ENCODE peak calls at places on chromosomes 5 and 9, in five cellular contexts. C is uterus, B is heart right ventricle, Y is left ventricle myocardium inferior, F is BE2C. S is an unnamed sample.

GRCh38 chr9:112711050-112711689 is 6.7 kb downstream of the INIP start:
- DNase-seq in C (no peak), B (no peak), Y (no peak), F (peak; percentile 27), S (no peak)

GRCh38 chr9:111161015-111161415 is 122.7 kb upstream of the LPAR1 start:
- DNase-seq in C (no peak), B (no peak), Y (no peak), F (no peak), S (no peak)

GRCh38 chr9:93601666-93602065 is 25.3 kb downstream of the PHF2 start:
- DNase-seq in C (no peak), B (no peak), Y (no peak), F (no peak), S (no peak)

GRCh38 chr5:59863777-59864176 is 29.7 kb downstream of the PDE4D start:
- DNase-seq in C (no peak), B (no peak), Y (no peak), F (no peak), S (no peak)

GRCh38 chr9:33225319-33226152 is 14.4 kb upstream of the SPINK4 start:
- DNase-seq in C (peak; percentile 64), B (no peak), Y (no peak), F (peak; percentile 59), S (no peak)

GRCh38 chr9:2126331-2126789 is 111.2 kb downstream of the SMARCA2 start:
- DNase-seq in C (peak; percentile 69), B (no peak), Y (no peak), F (no peak), S (peak; percentile 73)

GRCh38 chr5:177576169-177576568 is 15.8 kb upstream of the TMED9 start:
- DNase-seq in C (no peak), B (no peak), Y (no peak), F (no peak), S (no peak)

GRCh38 chr9:89425921-89426388 is 72.0 kb downstream of the SEMA4D start:
- DNase-seq in C (no peak), B (no peak), Y (no peak), F (no peak), S (no peak)

GRCh38 chr5:151880304-151880703 is 44.3 kb downstream of the GLRA1 start:
- DNase-seq in C (no peak), B (peak; percentile 64), Y (peak; percentile 64), F (no peak), S (no peak)

GRCh38 chr9:27529316-27530278 is at the start of gene MOB3B:
- DNase-seq in C (peak; percentile 88), B (peak; percentile 88), Y (peak; percentile 86), F (peak; percentile 92), S (peak; percentile 91)

GRCh38 chr5:164119806-164120440 is 614.5 kb downstream of the MAT2B start:
- DNase-seq in C (no peak), B (no peak), Y (no peak), F (peak; percentile 35), S (no peak)

GRCh38 chr9:121316852-121317373 is 49.0 kb downstream of the GSN start:
- DNase-seq in C (no peak), B (no peak), Y (no peak), F (no peak), S (no peak)

DNA sequence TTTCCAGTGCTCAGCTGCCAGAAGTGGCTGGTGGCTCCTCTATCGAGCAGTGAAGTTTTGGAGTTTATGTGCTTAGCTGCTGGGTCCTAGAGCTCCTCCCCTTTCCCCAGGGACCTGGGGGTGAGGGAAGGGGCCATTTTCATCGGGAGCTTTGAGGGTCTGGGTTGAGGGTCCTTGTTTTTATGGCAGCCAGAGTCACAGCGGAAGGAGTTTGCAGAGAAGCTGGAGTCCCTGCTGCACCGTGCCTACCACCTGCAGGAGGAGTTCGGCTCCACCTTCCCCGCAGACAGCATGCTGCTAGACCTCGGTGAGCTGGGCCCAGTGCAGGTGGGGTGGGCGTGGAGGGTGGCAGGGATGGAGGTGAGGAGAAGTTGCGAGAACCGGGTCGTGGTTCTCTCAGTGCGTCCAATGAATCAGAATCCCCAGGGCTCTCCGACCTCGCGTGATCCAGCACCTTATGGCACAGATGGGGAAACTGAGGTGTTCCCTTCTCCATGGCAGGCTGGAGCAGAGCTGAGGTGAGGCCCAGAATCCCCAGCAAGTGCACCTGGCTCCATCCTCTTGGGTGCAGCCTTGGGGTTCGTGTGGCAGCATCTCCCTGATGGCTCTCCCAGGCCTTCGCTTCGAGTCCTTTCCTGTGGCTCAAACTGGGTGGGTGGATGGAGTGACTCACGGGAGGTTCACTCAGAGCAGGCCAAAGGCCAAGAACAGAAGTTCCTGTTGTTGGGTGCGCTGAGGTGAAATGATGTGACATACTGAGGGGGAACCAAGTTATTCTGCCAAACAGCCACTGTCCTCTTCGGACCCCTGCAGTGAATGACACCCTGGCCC is 21.7 kb upstream of the DOLPP1 start:
- DNase-seq in C (no peak), B (no peak), Y (no peak), F (no peak), S (no peak)
- H3K36me3 ChIP-seq in C (no peaks in the 10 kb centered on the region), B (peaks cover 8% of the 10 kb centered on the region), Y (peaks cover 91% of the 10 kb centered on the region), F (peaks cover 7% of the 10 kb centered on the region), S (peaks cover 32% of the 10 kb centered on the region)

DNA sequence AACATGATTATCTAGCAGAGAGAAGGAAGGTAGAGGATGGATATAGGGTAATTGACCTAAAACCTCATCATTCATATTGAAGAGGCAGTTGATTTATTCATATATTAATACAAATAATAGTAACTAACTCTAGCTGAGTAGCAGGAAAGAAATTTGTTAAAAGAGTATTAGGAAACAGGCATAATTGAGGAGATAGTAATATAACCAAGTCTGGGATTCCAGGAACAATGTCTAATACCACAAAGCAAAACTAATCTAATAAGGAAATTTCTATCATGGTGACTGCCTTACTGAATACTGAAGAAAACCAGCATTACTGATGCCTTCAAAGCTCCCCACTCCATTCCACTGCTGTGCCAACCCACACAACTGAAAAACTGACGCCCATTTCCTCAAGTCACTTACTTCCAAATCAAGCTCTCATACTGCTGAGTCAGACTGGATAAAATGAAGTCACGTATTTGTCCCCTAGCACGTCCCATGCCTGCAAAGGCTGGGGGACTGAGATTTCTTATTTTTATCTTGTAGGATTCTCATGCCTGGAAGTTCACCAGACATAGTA is 153.9 kb downstream of the SMC2 start:
- DNase-seq in C (no peak), B (no peak), Y (no peak), F (no peak), S (no peak)
- H3K36me3 ChIP-seq in C (no peaks in the 10 kb centered on the region), B (no peaks in the 10 kb centered on the region), Y (no peaks in the 10 kb centered on the region), F (no peaks in the 10 kb centered on the region), S (no peaks in the 10 kb centered on the region)

DNA sequence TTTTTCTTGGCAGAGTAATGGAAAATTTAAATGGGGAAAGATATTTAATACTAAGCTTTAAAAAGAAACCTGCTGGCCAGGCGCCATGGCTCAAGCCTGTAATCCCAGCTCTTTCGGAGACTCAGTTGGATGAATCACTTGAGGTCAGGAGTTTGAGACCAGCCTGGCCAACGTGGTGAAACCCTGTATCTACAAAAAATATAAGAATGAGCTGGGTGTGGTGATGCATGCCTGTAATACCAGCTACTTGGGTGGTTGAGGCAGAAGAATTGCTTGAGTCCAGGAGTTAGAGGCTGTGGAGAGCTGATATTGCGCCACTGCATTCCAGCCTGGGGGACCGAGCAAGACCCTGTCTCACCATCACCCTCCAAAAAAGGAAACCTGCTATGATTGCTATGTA is 32.8 kb downstream of the TUT7 start:
- DNase-seq in C (no peak), B (no peak), Y (no peak), F (no peak), S (no peak)
- H3K36me3 ChIP-seq in C (no peaks in the 10 kb centered on the region), B (no peaks in the 10 kb centered on the region), Y (peaks cover 100% of the 10 kb centered on the region), F (peaks cover 38% of the 10 kb centered on the region), S (peaks cover 7% of the 10 kb centered on the region)

DNA sequence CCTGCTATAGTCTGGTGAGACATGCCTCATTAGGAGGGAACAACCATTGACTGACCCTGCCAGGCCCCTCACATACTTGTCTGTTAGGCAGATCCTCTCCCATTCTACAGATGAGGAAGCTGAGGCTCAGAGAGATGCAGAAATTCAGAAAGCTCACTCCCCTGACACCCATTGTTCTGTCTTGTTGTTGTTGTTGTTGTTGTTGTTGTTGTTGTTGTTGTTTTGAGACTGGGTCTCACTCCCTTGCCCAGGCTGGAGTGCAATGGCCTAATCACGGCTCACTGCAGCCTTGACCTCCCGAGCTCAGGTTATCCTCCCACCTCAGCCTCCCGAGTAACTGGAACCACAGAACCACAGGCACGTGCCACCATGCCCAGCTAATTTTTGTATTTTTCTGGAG is 13.1 kb upstream of the CFAP157 start:
- DNase-seq in C (no peak), B (no peak), Y (no peak), F (no peak), S (no peak)
- H3K36me3 ChIP-seq in C (no peaks in the 10 kb centered on the region), B (no peaks in the 10 kb centered on the region), Y (peaks cover 38% of the 10 kb centered on the region), F (peaks cover 21% of the 10 kb centered on the region), S (no peaks in the 10 kb centered on the region)

GRCh38 chr5:150498501-150498900 is 9.4 kb upstream of the NDST1 start:
- DNase-seq in C (no peak), B (no peak), Y (no peak), F (no peak), S (no peak)

GRCh38 chr5:150496534-150496933 is 11.4 kb upstream of the NDST1 start:
- DNase-seq in C (no peak), B (no peak), Y (no peak), F (no peak), S (no peak)

GRCh38 chr5:150498971-150499370 is 9.0 kb upstream of the NDST1 start:
- DNase-seq in C (no peak), B (no peak), Y (no peak), F (no peak), S (no peak)

GRCh38 chr5:150497274-150497988 is 10.5 kb upstream of the NDST1 start:
- DNase-seq in C (peak; percentile 64), B (peak; percentile 58), Y (peak; percentile 55), F (peak; percentile 90), S (peak; percentile 87)

DNA sequence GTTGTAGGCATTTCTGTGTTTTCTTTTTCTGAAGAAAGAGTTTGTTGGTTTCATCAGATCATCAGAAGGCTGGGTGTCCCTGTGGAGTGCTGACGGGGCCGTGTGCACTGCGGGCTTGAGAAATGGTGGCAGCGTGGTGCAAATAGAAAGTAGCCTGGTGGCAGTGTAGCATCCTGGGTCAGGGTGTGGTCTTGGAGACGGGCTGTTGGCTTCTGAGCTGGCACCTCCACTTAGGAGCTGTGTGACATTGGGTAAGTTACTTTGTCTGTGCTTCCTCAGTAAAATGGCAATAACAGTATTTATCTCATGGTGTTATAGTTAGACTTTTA is 10.0 kb upstream of the NDST1 start:
- DNase-seq in C (no peak), B (no peak), Y (no peak), F (no peak), S (no peak)
- H3K36me3 ChIP-seq in C (no peaks in the 10 kb centered on the region), B (no peaks in the 10 kb centered on the region), Y (no peaks in the 10 kb centered on the region), F (peaks cover 3% of the 10 kb centered on the region), S (no peaks in the 10 kb centered on the region)